ENCODE peak calls at places on chromosome 18, in four cellular contexts. One of them, this sample, is unnamed.
A peak's percentile ranks its signal among the peaks of the same experiment; 100 is the strongest.

GRCh38 chr18:6487027-6487426 is 72.3 kb upstream of the L3MBTL4 start:
- DNase-seq in GM20000: no peak
- DNase-seq in IMR-90: no peak
- DNase-seq in AG09319: no peak
- DNase-seq in this sample: no peak

GRCh38 chr18:31510319-31510718 is 12.3 kb downstream of the DSG2 start:
- DNase-seq in IMR-90: no peak
- DNase-seq in GM20000: no peak
- DNase-seq in AG09319: no peak
- DNase-seq in this sample: no peak

GRCh38 chr18:3652380-3653262 is 202.6 kb downstream of the TGIF1 start:
- DNase-seq in AG09319: peak; percentile 82
- DNase-seq in IMR-90: peak; percentile 99
- DNase-seq in GM20000: no peak
- DNase-seq in this sample: no peak

GRCh38 chr18:23038712-23039111 is 96.6 kb upstream of the CABLES1 start:
- DNase-seq in GM20000: no peak
- DNase-seq in IMR-90: peak; percentile 53
- DNase-seq in AG09319: peak; percentile 93
- DNase-seq in this sample: no peak

GRCh38 chr18:28013064-28013463 is 163.9 kb downstream of the CDH2 start:
- DNase-seq in IMR-90: peak; percentile 23
- DNase-seq in GM20000: no peak
- DNase-seq in AG09319: no peak
- DNase-seq in this sample: no peak

GRCh38 chr18:44602845-44603244 is 77.8 kb upstream of the SETBP1 start:
- DNase-seq in IMR-90: no peak
- DNase-seq in AG09319: no peak
- DNase-seq in GM20000: no peak
- DNase-seq in this sample: no peak

GRCh38 chr18:76149284-76149683 is 345.8 kb downstream of the ZNF516 start:
- DNase-seq in AG09319: no peak
- DNase-seq in GM20000: no peak
- DNase-seq in IMR-90: no peak
- DNase-seq in this sample: no peak

GRCh38 chr18:28115149-28115550 is 61.8 kb downstream of the CDH2 start:
- DNase-seq in IMR-90: peak; percentile 96
- DNase-seq in AG09319: peak; percentile 35
- DNase-seq in GM20000: no peak
- DNase-seq in this sample: no peak

GRCh38 chr18:47772374-47773248 is 157.8 kb downstream of the SMAD2 start:
- DNase-seq in IMR-90: peak; percentile 42
- DNase-seq in AG09319: peak; percentile 15
- DNase-seq in GM20000: peak; percentile 71
- DNase-seq in this sample: peak; percentile 54

GRCh38 chr18:5309888-5310470 is 14.5 kb upstream of the ZBTB14 start:
- DNase-seq in IMR-90: no peak
- DNase-seq in GM20000: peak; percentile 37
- DNase-seq in AG09319: no peak
- DNase-seq in this sample: no peak

GRCh38 chr18:58091099-58091611 is 47.1 kb downstream of the NEDD4L start:
- DNase-seq in IMR-90: no peak
- DNase-seq in AG09319: no peak
- DNase-seq in GM20000: peak; percentile 20
- DNase-seq in this sample: no peak

GRCh38 chr18:24710474-24710873 is 250.0 kb downstream of the HRH4 start:
- DNase-seq in IMR-90: no peak
- DNase-seq in GM20000: no peak
- DNase-seq in AG09319: no peak
- DNase-seq in this sample: no peak

GRCh38 chr18:44682181-44682870 is 1.6 kb downstream of the SETBP1 start:
- DNase-seq in AG09319: no peak
- DNase-seq in GM20000: peak; percentile 35
- DNase-seq in IMR-90: no peak
- DNase-seq in this sample: peak; percentile 51

GRCh38 chr18:63892544-63892943 is 5.0 kb downstream of the SERPINB2 start:
- DNase-seq in GM20000: no peak
- DNase-seq in IMR-90: no peak
- DNase-seq in AG09319: no peak
- DNase-seq in this sample: no peak

GRCh38 chr18:67582488-67582887 is 66.0 kb upstream of the DSEL start:
- DNase-seq in AG09319: no peak
- DNase-seq in IMR-90: no peak
- DNase-seq in GM20000: no peak
- DNase-seq in this sample: no peak

GRCh38 chr18:9483526-9483925 is 8.2 kb downstream of the RALBP1 start:
- DNase-seq in GM20000: no peak
- DNase-seq in AG09319: no peak
- DNase-seq in IMR-90: no peak
- DNase-seq in this sample: no peak

GRCh38 chr18:55309249-55309648 is 278.7 kb downstream of the TCF4 start:
- DNase-seq in IMR-90: no peak
- DNase-seq in AG09319: no peak
- DNase-seq in GM20000: no peak
- DNase-seq in this sample: no peak
- TF ChIP-seq CTCF in IMR-90: no peak
- TF ChIP-seq CTCF in AG09319: no peak
- TF ChIP-seq CTCF in GM20000: no peak
- TF ChIP-seq CTCF in this sample: no peak

GRCh38 chr18:74353169-74353775 is 37.6 kb downstream of the C18orf63 start:
- DNase-seq in IMR-90: peak; percentile 74
- DNase-seq in GM20000: peak; percentile 40
- DNase-seq in AG09319: peak; percentile 40
- DNase-seq in this sample: peak; percentile 54
- TF ChIP-seq CTCF in IMR-90: peak; percentile 69
- TF ChIP-seq CTCF in GM20000: peak; percentile 34
- TF ChIP-seq CTCF in AG09319: peak; percentile 89
- TF ChIP-seq CTCF in this sample: peak; percentile 54

DNA sequence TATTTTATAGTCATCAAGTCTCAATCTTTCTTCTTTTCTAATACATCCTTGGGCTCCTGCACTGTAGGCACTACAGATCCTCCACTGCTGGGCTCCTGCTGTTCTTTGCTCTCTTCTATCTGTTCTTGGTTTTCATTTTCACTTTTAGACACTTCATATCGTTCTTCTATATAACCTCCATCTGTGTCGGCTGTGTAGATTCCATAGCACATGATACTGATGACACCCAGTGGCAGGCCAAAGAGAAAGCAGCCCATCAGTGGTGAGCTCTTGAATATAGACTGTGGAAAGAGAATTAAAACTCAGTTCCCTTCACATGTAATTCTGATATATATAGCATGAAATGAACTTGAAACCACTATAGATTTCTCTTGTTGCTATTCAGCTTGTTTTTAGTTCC is 38.0 kb downstream of the TMX3 start:
- DNase-seq in AG09319: no peak
- DNase-seq in IMR-90: peak; percentile 25
- DNase-seq in GM20000: no peak
- DNase-seq in this sample: no peak
- TF ChIP-seq CTCF in AG09319: peak; percentile 29
- TF ChIP-seq CTCF in IMR-90: peak; percentile 37
- TF ChIP-seq CTCF in GM20000: peak; percentile 41
- TF ChIP-seq CTCF in this sample: no peak

GRCh38 chr18:57050314-57050949 is 96.5 kb upstream of the BOD1L2 start:
- DNase-seq in GM20000: no peak
- DNase-seq in AG09319: no peak
- DNase-seq in IMR-90: no peak
- DNase-seq in this sample: no peak
- TF ChIP-seq CTCF in GM20000: no peak
- TF ChIP-seq CTCF in AG09319: no peak
- TF ChIP-seq CTCF in IMR-90: no peak
- TF ChIP-seq CTCF in this sample: no peak